ENCODE peak calls at places on chromosomes 6 and 20, in four cellular contexts. N is RWPE1; Y is CD8-positive, alpha-beta T cell; T is pancreas. B is an unnamed sample.

GRCh38 chr6:122789078-122789861 is at the start of gene SMPDL3A:
- DNase-seq in T (peak), N (peak), Y (no peak), B (peak)

GRCh38 chr20:57698867-57699275 is 10.9 kb downstream of the PMEPA1 start:
- DNase-seq in N (peak), T (no peak), Y (no peak), B (no peak)

GRCh38 chr6:110180228-110181008 is at the start of gene CDC40:
- DNase-seq in N (peak), Y (peak), T (peak), B (no peak)

GRCh38 chr20:51631011-51631950 is 88.8 kb upstream of the NFATC2 start:
- DNase-seq in Y (no peak), N (peak), T (no peak), B (no peak)

GRCh38 chr6:135938588-135939215 is 87.2 kb downstream of the PDE7B start:
- DNase-seq in N (no peak), T (no peak), Y (no peak), B (no peak)

GRCh38 chr6:46440133-46440532 is 51.1 kb downstream of the RCAN2 start:
- DNase-seq in T (no peak), N (no peak), Y (no peak), B (no peak)

GRCh38 chr6:84066536-84066935 is 33.0 kb downstream of the MRAP2 start:
- DNase-seq in N (no peak), Y (no peak), T (no peak), B (no peak)

GRCh38 chr6:148367418-148368024 is 24.9 kb downstream of the SASH1 start:
- DNase-seq in Y (no peak), N (peak), T (no peak), B (no peak)

GRCh38 chr20:33909331-33909921 is 84.3 kb upstream of the RALY start:
- DNase-seq in Y (no peak), N (peak), T (no peak), B (no peak)

GRCh38 chr6:39370021-39370420 is 47.5 kb upstream of the KCNK16 start:
- DNase-seq in Y (no peak), T (no peak), N (no peak), B (no peak)
- TF ChIP-seq CTCF in Y (no peak), T (no peak), N (no peak), B (no peak)

DNA sequence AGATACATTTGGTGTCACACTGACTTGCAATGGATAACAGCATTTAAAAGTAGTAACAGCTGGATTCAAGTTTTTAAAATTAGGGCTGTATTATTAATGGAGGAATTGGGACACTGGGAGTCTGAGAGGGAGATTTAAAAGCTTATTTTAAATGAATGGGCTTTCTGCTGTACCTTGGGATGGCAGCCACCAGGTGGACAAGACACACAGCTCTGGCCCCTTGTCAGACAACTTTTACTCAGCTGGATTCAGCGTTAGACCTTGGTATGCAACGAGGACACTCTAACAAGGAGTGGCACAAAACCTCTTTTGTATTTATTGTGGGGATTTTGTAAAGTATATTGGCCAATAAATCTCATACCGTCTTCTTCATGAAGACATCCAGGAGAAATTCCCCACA is 105.8 kb downstream of the LCA5 start:
- DNase-seq in Y (no peak), N (no peak), T (no peak), B (no peak)
- TF ChIP-seq CTCF in Y (no peak), N (no peak), T (no peak), B (no peak)

DNA sequence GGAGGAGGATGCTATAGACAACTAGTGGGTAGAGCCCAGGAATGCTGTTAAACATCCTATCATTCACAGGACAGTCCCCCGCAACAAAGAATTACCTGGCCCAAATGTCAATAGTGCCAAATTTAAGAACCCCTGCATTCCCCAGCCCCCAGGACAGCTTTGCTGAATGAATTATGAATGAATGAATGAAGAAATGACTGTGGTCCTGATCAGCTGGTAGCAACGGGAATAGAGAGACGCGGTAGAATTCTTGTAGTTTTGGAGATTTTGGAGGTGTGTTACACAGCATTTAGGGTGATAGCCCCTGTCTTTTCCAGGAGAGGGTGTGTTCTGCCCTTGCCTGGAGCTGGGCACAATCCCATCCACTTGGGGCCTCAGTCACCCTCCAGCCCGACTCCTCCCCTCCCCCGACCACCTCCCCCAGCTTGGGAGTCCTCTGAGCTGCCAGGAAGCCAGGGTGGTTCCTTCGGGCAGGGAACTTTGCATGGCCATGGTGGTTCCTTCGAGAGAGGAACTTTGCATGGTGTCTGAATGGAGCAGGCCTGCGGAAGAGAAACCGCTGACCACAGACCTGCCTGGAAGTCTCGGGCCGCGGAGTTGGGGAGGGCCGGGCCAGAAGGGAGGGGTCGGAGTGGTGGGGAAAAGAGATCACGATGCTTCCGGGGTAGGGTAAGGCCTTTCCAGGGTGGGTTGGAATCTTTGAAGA is 1.0 kb upstream of the HCK start:
- DNase-seq in N (no peak), T (peak), Y (no peak), B (no peak)
- TF ChIP-seq CTCF in N (no peak), T (no peak), Y (no peak), B (no peak)

GRCh38 chr6:41318648-41319565 is 16.5 kb upstream of the NCR2 start:
- DNase-seq in Y (peak), N (peak), T (peak), B (no peak)
- TF ChIP-seq CTCF in Y (peak), N (peak), T (peak), B (peak)